ENCODE peak calls at places on chromosomes 11 and 22, in four cellular contexts. One of them, this sample, is unnamed.

GRCh38 chr22:46105494-46106278 is 44.6 kb upstream of the PPARA start:
- DNase-seq in GM12878: no peak
- DNase-seq in SK-N-SH: no peak
- DNase-seq in HCT116: no peak
- DNase-seq in this sample: no peak

GRCh38 chr11:120431633-120432032 is 79.9 kb upstream of the GRIK4 start:
- DNase-seq in GM12878: no peak
- DNase-seq in HCT116: peak; percentile 27
- DNase-seq in SK-N-SH: peak; percentile 15
- DNase-seq in this sample: peak; percentile 20

GRCh38 chr11:116037851-116038250 is 533.6 kb upstream of the CADM1 start:
- DNase-seq in SK-N-SH: peak; percentile 4
- DNase-seq in HCT116: no peak
- DNase-seq in GM12878: no peak
- DNase-seq in this sample: no peak

GRCh38 chr11:108697872-108698473 is 33.1 kb downstream of the DDX10 start:
- DNase-seq in SK-N-SH: peak; percentile 59
- DNase-seq in GM12878: peak; percentile 49
- DNase-seq in HCT116: peak; percentile 51
- DNase-seq in this sample: peak; percentile 51

GRCh38 chr11:4044971-4045646 is 49.5 kb upstream of the RRM1 start:
- DNase-seq in SK-N-SH: no peak
- DNase-seq in HCT116: no peak
- DNase-seq in GM12878: no peak
- DNase-seq in this sample: no peak

GRCh38 chr22:19855504-19856409 is 1.1 kb upstream of the GNB1L start:
- DNase-seq in GM12878: peak; percentile 35
- DNase-seq in HCT116: peak; percentile 31
- DNase-seq in SK-N-SH: peak; percentile 75
- DNase-seq in this sample: no peak

GRCh38 chr11:73358071-73358470 is 18.1 kb upstream of the RELT start:
- DNase-seq in GM12878: no peak
- DNase-seq in HCT116: no peak
- DNase-seq in SK-N-SH: no peak
- DNase-seq in this sample: no peak

GRCh38 chr11:131228378-131228777 is 142.0 kb upstream of the NTM start:
- DNase-seq in SK-N-SH: no peak
- DNase-seq in GM12878: peak; percentile 28
- DNase-seq in HCT116: no peak
- DNase-seq in this sample: no peak

GRCh38 chr11:77776455-77776854 is 44.1 kb downstream of the RSF1 start:
- DNase-seq in SK-N-SH: no peak
- DNase-seq in GM12878: no peak
- DNase-seq in HCT116: peak; percentile 19
- DNase-seq in this sample: no peak

GRCh38 chr11:79592441-79593223 is 151.8 kb upstream of the TENM4 start:
- DNase-seq in GM12878: no peak
- DNase-seq in HCT116: no peak
- DNase-seq in SK-N-SH: no peak
- DNase-seq in this sample: no peak

GRCh38 chr22:49849161-49850020 is 4.3 kb upstream of the ZBED4 start:
- DNase-seq in GM12878: no peak
- DNase-seq in HCT116: no peak
- DNase-seq in SK-N-SH: peak; percentile 54
- DNase-seq in this sample: no peak

GRCh38 chr11:63558459-63559157 is 4.6 kb downstream of the PLAAT2 start:
- DNase-seq in HCT116: no peak
- DNase-seq in GM12878: no peak
- DNase-seq in SK-N-SH: no peak
- DNase-seq in this sample: peak; percentile 45

GRCh38 chr11:32706985-32707736 is 87.3 kb downstream of the CCDC73 start:
- DNase-seq in SK-N-SH: no peak
- DNase-seq in HCT116: peak; percentile 44
- DNase-seq in GM12878: peak; percentile 5
- DNase-seq in this sample: peak; percentile 15
- TF ChIP-seq JUND in SK-N-SH: peak; percentile 92
- TF ChIP-seq JUND in HCT116: peak; percentile 80
- TF ChIP-seq JUND in GM12878: peak; percentile 21
- TF ChIP-seq JUND in this sample: no peak

GRCh38 chr11:19445771-19446170 is 205.0 kb upstream of the E2F8 start:
- DNase-seq in SK-N-SH: no peak
- DNase-seq in HCT116: no peak
- DNase-seq in GM12878: no peak
- DNase-seq in this sample: no peak

GRCh38 chr11:19451609-19452008 is 210.9 kb upstream of the E2F8 start:
- DNase-seq in GM12878: no peak
- DNase-seq in SK-N-SH: no peak
- DNase-seq in HCT116: no peak
- DNase-seq in this sample: no peak

GRCh38 chr11:19444231-19444630 is 203.5 kb upstream of the E2F8 start:
- DNase-seq in HCT116: no peak
- DNase-seq in GM12878: no peak
- DNase-seq in SK-N-SH: no peak
- DNase-seq in this sample: no peak

GRCh38 chr11:19450282-19450681 is 209.5 kb upstream of the E2F8 start:
- DNase-seq in SK-N-SH: no peak
- DNase-seq in HCT116: no peak
- DNase-seq in GM12878: no peak
- DNase-seq in this sample: no peak

GRCh38 chr11:19447150-19447566 is 206.4 kb upstream of the E2F8 start:
- DNase-seq in SK-N-SH: no peak
- DNase-seq in GM12878: no peak
- DNase-seq in HCT116: no peak
- DNase-seq in this sample: no peak
- TF ChIP-seq JUND in SK-N-SH: no peak
- TF ChIP-seq JUND in GM12878: no peak
- TF ChIP-seq JUND in HCT116: no peak
- TF ChIP-seq JUND in this sample: no peak

GRCh38 chr22:48407256-48407955 is 1420.3 kb downstream of the BRD1 start:
- DNase-seq in GM12878: no peak
- DNase-seq in SK-N-SH: no peak
- DNase-seq in HCT116: no peak
- DNase-seq in this sample: no peak
- TF ChIP-seq JUND in GM12878: no peak
- TF ChIP-seq JUND in SK-N-SH: no peak
- TF ChIP-seq JUND in HCT116: no peak
- TF ChIP-seq JUND in this sample: no peak

GRCh38 chr11:93444671-93445073 is 98.5 kb downstream of the SMCO4 start:
- DNase-seq in SK-N-SH: no peak
- DNase-seq in GM12878: no peak
- DNase-seq in HCT116: no peak
- DNase-seq in this sample: no peak
- TF ChIP-seq JUND in SK-N-SH: no peak
- TF ChIP-seq JUND in GM12878: no peak
- TF ChIP-seq JUND in HCT116: no peak
- TF ChIP-seq JUND in this sample: no peak

GRCh38 chr11:32487270-32487669 is 51.9 kb upstream of the WT1 start:
- DNase-seq in SK-N-SH: peak; percentile 12
- DNase-seq in GM12878: no peak
- DNase-seq in HCT116: peak; percentile 13
- DNase-seq in this sample: peak; percentile 50
- TF ChIP-seq JUND in SK-N-SH: no peak
- TF ChIP-seq JUND in GM12878: no peak
- TF ChIP-seq JUND in HCT116: no peak
- TF ChIP-seq JUND in this sample: no peak